ENCODE peak calls at places on chromosomes 13 and 19, in seven cellular contexts. Q is PC-3, W is SK-N-SH, R is A673, Z is aorta, D is heart right ventricle, Y is breast epithelium. I is an unnamed sample.
A peak's percentile ranks its signal among the peaks of the same experiment; 100 is the strongest.

GRCh38 chr19:6527893-6528543 is 2.8 kb upstream of the TNFSF9 start:
- DNase-seq in Z (no peak), Y (no peak), R (no peak), W (no peak), D (no peak), Q (no peak), I (no peak)

GRCh38 chr13:37427843-37428494 is 170.6 kb downstream of the POSTN start:
- DNase-seq in Y (no peak), D (no peak), W (no peak), R (no peak), Z (no peak), Q (no peak), I (no peak)

GRCh38 chr13:104936304-104936703 is 1599.2 kb downstream of the EFNB2 start:
- DNase-seq in D (no peak), Q (no peak), R (no peak), W (no peak), Z (no peak), Y (no peak), I (no peak)

GRCh38 chr19:36009220-36009619 is 607 bp upstream of the SYNE4 start:
- DNase-seq in Q (peak; percentile 56), Y (peak; percentile 69), R (peak; percentile 65), D (peak; percentile 76), W (peak; percentile 90), Z (peak; percentile 80), I (no peak)

GRCh38 chr19:35295792-35296462 is 4.0 kb downstream of the MAG start:
- DNase-seq in Y (no peak), W (no peak), R (no peak), D (no peak), Q (no peak), Z (no peak), I (no peak)

GRCh38 chr19:54191671-54192453 is 754 bp downstream of the TSEN34 start:
- DNase-seq in R (no peak), Y (no peak), W (no peak), D (no peak), Z (peak; percentile 54), Q (no peak), I (no peak)

GRCh38 chr19:45322744-45323281 is at the start of gene CKM:
- DNase-seq in Y (no peak), Z (no peak), R (no peak), Q (no peak), W (no peak), D (peak; percentile 79), I (no peak)

GRCh38 chr13:44422755-44423643 is 49.4 kb downstream of the SERP2 start:
- DNase-seq in W (no peak), Z (no peak), Y (no peak), D (peak; percentile 34), R (no peak), Q (no peak), I (no peak)

GRCh38 chr19:4580021-4580901 is 20.8 kb upstream of the SEMA6B start:
- DNase-seq in R (no peak), Y (no peak), Q (no peak), Z (no peak), D (no peak), W (peak; percentile 61), I (peak; percentile 70)

GRCh38 chr13:73174521-73175010 is 115.8 kb downstream of the KLF5 start:
- DNase-seq in Q (no peak), Y (no peak), R (no peak), W (no peak), D (no peak), Z (no peak), I (no peak)

GRCh38 chr13:29991343-29991742 is 140.9 kb upstream of the UBL3 start:
- DNase-seq in Z (no peak), Q (peak; percentile 82), D (no peak), Y (no peak), R (peak; percentile 10), W (no peak), I (peak; percentile 75)

GRCh38 chr13:99086869-99087129 is 108.9 kb upstream of the DOCK9 start:
- DNase-seq in W (no peak), R (peak; percentile 21), Z (peak; percentile 60), D (no peak), Q (no peak), Y (no peak), I (peak; percentile 34)

GRCh38 chr19:5321851-5322681 is 18.5 kb downstream of the PTPRS start:
- DNase-seq in W (peak; percentile 51), R (peak; percentile 35), Q (no peak), D (no peak), Y (no peak), Z (no peak), I (peak; percentile 24)

GRCh38 chr13:21970172-21970571 is 299.3 kb downstream of the FGF9 start:
- DNase-seq in Q (no peak), R (no peak), Z (no peak), W (no peak), D (no peak), Y (no peak), I (no peak)

GRCh38 chr13:35470671-35471465 is 5.6 kb downstream of the MAB21L1 start:
- DNase-seq in Z (peak; percentile 46), R (no peak), D (peak; percentile 60), W (peak; percentile 80), Q (no peak), Y (no peak), I (peak; percentile 73)

GRCh38 chr13:84076280-84076679 is 194.0 kb upstream of the SLITRK1 start:
- DNase-seq in Y (no peak), Z (no peak), D (no peak), Q (no peak), W (no peak), R (no peak), I (no peak)

GRCh38 chr13:52848455-52849190 is at the start of gene PCDH8:
- DNase-seq in D (no peak), R (peak; percentile 90), W (peak; percentile 93), Q (no peak), Y (no peak), Z (no peak), I (peak; percentile 79)

GRCh38 chr13:66886248-66886647 is 343.9 kb downstream of the PCDH9 start:
- DNase-seq in Z (no peak), R (no peak), W (no peak), D (no peak), Q (no peak), Y (no peak), I (no peak)

GRCh38 chr13:40665061-40665753 is 1.2 kb downstream of the FOXO1 start:
- DNase-seq in D (peak; percentile 60), Z (peak; percentile 64), R (peak; percentile 28), W (peak; percentile 57), Q (peak; percentile 26), Y (no peak), I (peak; percentile 29)

DNA sequence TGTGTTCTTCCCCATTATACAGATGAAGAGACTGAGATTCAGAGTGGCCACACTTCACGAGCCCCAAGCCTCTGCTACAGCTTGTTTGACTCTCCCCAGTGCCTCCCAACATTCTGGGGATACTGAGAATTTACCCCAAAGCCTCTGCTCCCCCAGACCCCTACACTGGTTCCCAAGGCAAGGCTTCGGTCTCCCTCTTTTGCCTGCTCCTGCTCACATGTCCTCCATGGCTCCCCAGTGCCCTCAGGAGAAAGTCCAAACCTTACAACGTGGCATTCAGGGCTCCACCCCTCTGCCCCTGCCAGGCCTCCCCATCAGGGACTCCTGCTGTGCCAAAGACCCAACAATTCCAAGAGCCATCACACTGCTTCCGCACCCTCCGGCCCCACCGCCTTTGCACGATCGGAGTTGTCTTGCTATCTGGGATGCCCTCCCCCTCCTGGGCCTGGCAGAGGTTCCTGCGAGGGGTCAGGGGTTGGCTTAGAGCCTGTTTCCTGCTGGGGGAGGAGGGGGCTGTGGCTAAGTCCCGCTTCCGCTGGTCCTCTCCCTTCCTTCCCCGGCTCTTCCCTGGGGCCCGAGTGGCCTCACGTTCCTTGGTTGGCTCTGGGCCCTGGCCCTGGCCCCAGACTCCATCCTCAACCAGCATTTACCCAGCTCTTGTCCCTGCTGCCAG is 15.4 kb downstream of the GTPBP3 start:
- DNase-seq in Q (no peak), Y (no peak), W (no peak), Z (no peak), D (no peak), R (no peak), I (no peak)
- H3K27ac ChIP-seq in Q (no peak overlapping the region), Y (no peak overlapping the region), W (no peak overlapping the region), Z (no peak overlapping the region), D (no peak overlapping the region), R (no peak overlapping the region), I (no peak overlapping the region)

DNA sequence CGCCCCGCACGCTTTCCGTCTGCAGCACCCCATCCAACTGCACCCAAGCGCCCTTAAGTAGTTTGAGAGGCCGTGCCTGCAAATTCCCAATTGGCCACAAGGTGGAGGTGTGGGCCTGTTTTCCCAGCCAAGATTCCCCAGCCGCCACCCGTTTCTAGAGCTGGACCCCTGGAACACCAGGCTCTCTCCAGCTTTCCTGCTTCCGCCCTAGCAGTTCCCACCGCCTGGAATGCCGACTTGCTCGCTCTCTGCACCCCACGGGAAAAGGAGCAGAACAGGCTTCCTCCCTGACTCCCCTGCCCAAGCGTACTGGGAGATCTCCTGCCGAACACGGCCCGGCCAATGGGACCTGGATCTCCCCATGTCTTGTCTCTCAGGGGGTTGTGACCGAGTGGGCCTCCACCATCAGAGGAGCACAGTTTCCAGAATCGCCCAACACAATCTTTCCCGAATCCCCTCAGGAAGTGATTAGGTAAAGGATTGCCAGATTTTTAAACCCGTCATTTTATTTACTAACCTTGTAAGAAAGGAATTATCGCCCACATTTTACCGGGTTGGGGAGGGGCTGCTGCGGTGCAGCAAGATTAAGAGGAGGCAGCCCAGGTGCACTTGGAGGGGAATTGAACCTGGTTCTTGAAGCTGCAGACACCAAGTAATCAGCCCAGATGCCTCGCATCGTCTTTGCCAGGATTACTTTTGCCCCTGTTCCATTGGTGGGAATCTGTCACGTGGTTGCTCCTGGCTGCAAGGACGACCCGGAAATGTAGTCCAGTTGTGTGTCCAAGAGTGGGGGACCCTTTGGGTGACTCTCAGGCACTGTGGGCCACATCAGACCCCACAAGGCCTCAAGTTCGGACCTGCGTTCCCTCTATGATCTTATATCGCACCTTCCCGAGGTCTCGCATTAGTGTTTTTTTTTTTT is 3.5 kb upstream of the NAPSA start:
- DNase-seq in W (peak; percentile 84), D (peak; percentile 80), Q (peak; percentile 93), Z (peak; percentile 89), Y (peak; percentile 82), R (peak; percentile 89), I (peak; percentile 93)
- H3K27ac ChIP-seq in W (peak overlapping the region; percentile 36), D (peak overlapping the region; percentile 82), Q (peak overlapping the region; percentile 1), Z (no peak overlapping the region), Y (peak overlapping the region; percentile 66), R (peak overlapping the region; percentile 67), I (peak overlapping the region; percentile 13)

GRCh38 chr13:113365551-113365971 is 1.6 kb upstream of the GRTP1 start:
- DNase-seq in Q (no peak), Z (no peak), D (no peak), Y (no peak), R (no peak), W (no peak), I (no peak)

GRCh38 chr13:113366031-113366588 is 2.2 kb upstream of the GRTP1 start:
- DNase-seq in W (no peak), R (no peak), Y (no peak), D (no peak), Q (no peak), Z (no peak), I (no peak)

GRCh38 chr13:113367020-113367560 is 3.2 kb upstream of the GRTP1 start:
- DNase-seq in D (no peak), Q (no peak), R (no peak), Z (no peak), W (no peak), Y (no peak), I (no peak)

GRCh38 chr13:113364371-113364932 is 522 bp upstream of the GRTP1 start:
- DNase-seq in Y (no peak), D (no peak), Z (no peak), Q (no peak), W (no peak), R (no peak), I (no peak)

GRCh38 chr13:113364933-113365371 is 1.0 kb upstream of the GRTP1 start:
- DNase-seq in Z (no peak), D (no peak), Y (no peak), Q (no peak), W (peak; percentile 57), R (no peak), I (no peak)
- H3K27ac ChIP-seq in Z (no peak overlapping the region), D (no peak overlapping the region), Y (peak overlapping the region; percentile 82), Q (no peak overlapping the region), W (no peak overlapping the region), R (peak overlapping the region; percentile 73), I (no peak overlapping the region)

GRCh38 chr13:42275506-42275905 is 3.6 kb downstream of the AKAP11 start:
- DNase-seq in Y (no peak), Q (no peak), R (no peak), W (no peak), Z (no peak), D (no peak), I (no peak)
- H3K27ac ChIP-seq in Y (no peak overlapping the region), Q (no peak overlapping the region), R (no peak overlapping the region), W (no peak overlapping the region), Z (no peak overlapping the region), D (no peak overlapping the region), I (no peak overlapping the region)